ENCODE peak calls at places on chromosomes 2 and 18, in four cellular contexts. R, W, B and D are unnamed samples.

GRCh38 chr2:3483227-3483985 is 35.9 kb downstream of the ADI1 start:
- DNase-seq in R (no peak), B (no peak), W (no peak), D (no peak)

GRCh38 chr2:112685167-112685884 is 35.5 kb upstream of the NT5DC4 start:
- DNase-seq in W (no peak), R (no peak), B (no peak), D (no peak)

GRCh38 chr18:7157760-7158159 is 40.2 kb upstream of the LAMA1 start:
- DNase-seq in B (no peak), W (no peak), R (no peak), D (no peak)

GRCh38 chr2:68463287-68463877 is 3.7 kb downstream of the FBXO48 start:
- DNase-seq in R (no peak), B (no peak), W (no peak), D (no peak)

GRCh38 chr2:71889991-71890684 is 257.5 kb downstream of the CYP26B1 start:
- DNase-seq in W (no peak), B (no peak), R (no peak), D (no peak)

GRCh38 chr2:174760845-174761473 is 3.3 kb downstream of the CHRNA1 start:
- DNase-seq in B (no peak), W (no peak), R (no peak), D (no peak)

GRCh38 chr2:239935789-239936758 is 89.1 kb downstream of the NDUFA10 start:
- DNase-seq in W (no peak), B (no peak), R (no peak), D (peak)

GRCh38 chr2:173669271-173669853 is 295.8 kb downstream of the SP3 start:
- DNase-seq in R (no peak), W (no peak), B (no peak), D (no peak)

GRCh38 chr18:67783215-67783946 is 266.9 kb upstream of the DSEL start:
- DNase-seq in W (no peak), R (no peak), B (no peak), D (no peak)

GRCh38 chr18:36114738-36115137 is 14.4 kb downstream of the SLC39A6 start:
- DNase-seq in W (no peak), R (no peak), B (no peak), D (no peak)

GRCh38 chr2:170544817-170545216 is 170.3 kb upstream of the SP5 start:
- DNase-seq in B (no peak), W (no peak), R (no peak), D (no peak)

GRCh38 chr18:35267809-35268208 is 22.2 kb downstream of the ZSCAN30 start:
- DNase-seq in R (no peak), W (no peak), B (no peak), D (peak)

GRCh38 chr2:31523871-31524492 is 56.8 kb downstream of the SRD5A2 start:
- DNase-seq in B (peak), W (peak), R (peak), D (peak)

GRCh38 chr2:156006721-156007618 is 325.6 kb downstream of the NR4A2 start:
- DNase-seq in B (no peak), W (no peak), R (no peak), D (no peak)

GRCh38 chr2:171810409-171810993 is 83.5 kb downstream of the SLC25A12 start:
- DNase-seq in R (no peak), B (no peak), W (no peak), D (no peak)

GRCh38 chr2:47501374-47502200 is 98.6 kb downstream of the MSH2 start:
- DNase-seq in R (no peak), W (no peak), B (no peak), D (no peak)

GRCh38 chr2:88329815-88330603 is 122.5 kb downstream of the FOXI3 start:
- DNase-seq in B (no peak), W (no peak), R (no peak), D (no peak)

GRCh38 chr18:80119111-80119510 is 10.0 kb downstream of the ADNP2 start:
- DNase-seq in B (no peak), R (no peak), W (no peak), D (no peak)

GRCh38 chr2:240819404-240820013 is 510 bp downstream of the KIF1A start:
- DNase-seq in R (no peak), B (no peak), W (no peak), D (no peak)

GRCh38 chr2:217160103-217160502 is 300.2 kb upstream of the TNP1 start:
- DNase-seq in R (no peak), B (no peak), W (no peak), D (no peak)

GRCh38 chr2:216083464-216084279 is 2.0 kb downstream of the TMEM169 start:
- DNase-seq in W (no peak), B (no peak), R (no peak), D (no peak)